ENCODE peak calls at places on chromosomes 2 and 18, in eight cellular contexts. One of them, this sample, is unnamed.

GRCh38 chr2:225270861-225271260 is 128.6 kb upstream of the NYAP2 start:
- DNase-seq in brain microvascular endothelial cell: peak; percentile 45
- DNase-seq in suprapubic skin: no peak
- DNase-seq in psoas muscle: no peak
- DNase-seq in CD8-positive, alpha-beta T cell: no peak
- DNase-seq in Karpas-422: peak; percentile 94
- DNase-seq in adrenal gland: peak; percentile 21
- DNase-seq in heart left ventricle: no peak
- DNase-seq in this sample: no peak

GRCh38 chr2:216287251-216287650 is 85.0 kb downstream of the MARCHF4 start:
- DNase-seq in heart left ventricle: no peak
- DNase-seq in adrenal gland: no peak
- DNase-seq in CD8-positive, alpha-beta T cell: no peak
- DNase-seq in Karpas-422: no peak
- DNase-seq in psoas muscle: no peak
- DNase-seq in suprapubic skin: no peak
- DNase-seq in brain microvascular endothelial cell: peak; percentile 39
- DNase-seq in this sample: no peak

GRCh38 chr2:47656715-47657600 is 126.0 kb upstream of the MSH6 start:
- DNase-seq in psoas muscle: no peak
- DNase-seq in heart left ventricle: no peak
- DNase-seq in adrenal gland: no peak
- DNase-seq in brain microvascular endothelial cell: peak; percentile 40
- DNase-seq in Karpas-422: peak; percentile 71
- DNase-seq in suprapubic skin: no peak
- DNase-seq in CD8-positive, alpha-beta T cell: no peak
- DNase-seq in this sample: no peak

GRCh38 chr18:23356915-23357421 is 96.1 kb upstream of the RIOK3 start:
- DNase-seq in psoas muscle: no peak
- DNase-seq in brain microvascular endothelial cell: no peak
- DNase-seq in adrenal gland: no peak
- DNase-seq in CD8-positive, alpha-beta T cell: no peak
- DNase-seq in heart left ventricle: no peak
- DNase-seq in suprapubic skin: no peak
- DNase-seq in Karpas-422: no peak
- DNase-seq in this sample: no peak

GRCh38 chr18:3456686-3457069 is 6.7 kb downstream of the TGIF1 start:
- DNase-seq in suprapubic skin: no peak
- DNase-seq in heart left ventricle: no peak
- DNase-seq in psoas muscle: no peak
- DNase-seq in CD8-positive, alpha-beta T cell: no peak
- DNase-seq in Karpas-422: no peak
- DNase-seq in adrenal gland: no peak
- DNase-seq in brain microvascular endothelial cell: no peak
- DNase-seq in this sample: no peak

GRCh38 chr2:28750316-28751101 is 1.1 kb upstream of the PPP1CB start:
- DNase-seq in CD8-positive, alpha-beta T cell: peak; percentile 9
- DNase-seq in Karpas-422: peak; percentile 65
- DNase-seq in adrenal gland: no peak
- DNase-seq in suprapubic skin: no peak
- DNase-seq in brain microvascular endothelial cell: no peak
- DNase-seq in psoas muscle: no peak
- DNase-seq in heart left ventricle: no peak
- DNase-seq in this sample: no peak

GRCh38 chr2:118177932-118178331 is 89.7 kb downstream of the INSIG2 start:
- DNase-seq in Karpas-422: no peak
- DNase-seq in heart left ventricle: no peak
- DNase-seq in adrenal gland: no peak
- DNase-seq in CD8-positive, alpha-beta T cell: no peak
- DNase-seq in brain microvascular endothelial cell: no peak
- DNase-seq in psoas muscle: no peak
- DNase-seq in suprapubic skin: no peak
- DNase-seq in this sample: no peak

GRCh38 chr2:63078852-63079606 is 28.4 kb downstream of the OTX1 start:
- DNase-seq in Karpas-422: peak; percentile 90
- DNase-seq in CD8-positive, alpha-beta T cell: no peak
- DNase-seq in heart left ventricle: no peak
- DNase-seq in suprapubic skin: no peak
- DNase-seq in adrenal gland: no peak
- DNase-seq in brain microvascular endothelial cell: no peak
- DNase-seq in psoas muscle: no peak
- DNase-seq in this sample: no peak

GRCh38 chr18:78975699-78976098 is 3.9 kb upstream of the SALL3 start:
- DNase-seq in Karpas-422: no peak
- DNase-seq in psoas muscle: no peak
- DNase-seq in suprapubic skin: no peak
- DNase-seq in CD8-positive, alpha-beta T cell: no peak
- DNase-seq in heart left ventricle: no peak
- DNase-seq in brain microvascular endothelial cell: no peak
- DNase-seq in adrenal gland: no peak
- DNase-seq in this sample: no peak

GRCh38 chr2:205119141-205119540 is 563.2 kb upstream of the NRP2 start:
- DNase-seq in psoas muscle: no peak
- DNase-seq in Karpas-422: no peak
- DNase-seq in CD8-positive, alpha-beta T cell: no peak
- DNase-seq in adrenal gland: no peak
- DNase-seq in brain microvascular endothelial cell: no peak
- DNase-seq in heart left ventricle: no peak
- DNase-seq in suprapubic skin: no peak
- DNase-seq in this sample: no peak

GRCh38 chr2:55437515-55438390 is 18.1 kb upstream of the CCDC88A start:
- DNase-seq in Karpas-422: no peak
- DNase-seq in brain microvascular endothelial cell: no peak
- DNase-seq in psoas muscle: no peak
- DNase-seq in CD8-positive, alpha-beta T cell: no peak
- DNase-seq in adrenal gland: no peak
- DNase-seq in heart left ventricle: no peak
- DNase-seq in suprapubic skin: no peak
- DNase-seq in this sample: no peak

GRCh38 chr18:49167084-49167483 is 216.3 kb upstream of the SMAD7 start:
- DNase-seq in Karpas-422: no peak
- DNase-seq in adrenal gland: no peak
- DNase-seq in CD8-positive, alpha-beta T cell: no peak
- DNase-seq in suprapubic skin: no peak
- DNase-seq in psoas muscle: no peak
- DNase-seq in heart left ventricle: no peak
- DNase-seq in brain microvascular endothelial cell: no peak
- DNase-seq in this sample: no peak

GRCh38 chr18:77478619-77479018 is 229.0 kb downstream of the GALR1 start:
- DNase-seq in adrenal gland: peak; percentile 38
- DNase-seq in psoas muscle: peak; percentile 34
- DNase-seq in heart left ventricle: peak; percentile 63
- DNase-seq in brain microvascular endothelial cell: peak; percentile 52
- DNase-seq in Karpas-422: peak; percentile 71
- DNase-seq in CD8-positive, alpha-beta T cell: no peak
- DNase-seq in suprapubic skin: peak; percentile 67
- DNase-seq in this sample: peak; percentile 29

GRCh38 chr2:145927398-145927951 is 1407.6 kb upstream of the ZEB2 start:
- DNase-seq in Karpas-422: peak; percentile 43
- DNase-seq in brain microvascular endothelial cell: no peak
- DNase-seq in CD8-positive, alpha-beta T cell: no peak
- DNase-seq in psoas muscle: no peak
- DNase-seq in heart left ventricle: no peak
- DNase-seq in suprapubic skin: no peak
- DNase-seq in adrenal gland: no peak
- DNase-seq in this sample: no peak

GRCh38 chr2:119678021-119678656 is 862 bp upstream of the TMEM177 start:
- DNase-seq in brain microvascular endothelial cell: no peak
- DNase-seq in suprapubic skin: no peak
- DNase-seq in adrenal gland: no peak
- DNase-seq in CD8-positive, alpha-beta T cell: no peak
- DNase-seq in psoas muscle: no peak
- DNase-seq in heart left ventricle: no peak
- DNase-seq in Karpas-422: no peak
- DNase-seq in this sample: no peak

GRCh38 chr2:215668329-215668728 is 232.5 kb upstream of the FN1 start:
- DNase-seq in CD8-positive, alpha-beta T cell: no peak
- DNase-seq in psoas muscle: peak; percentile 22
- DNase-seq in brain microvascular endothelial cell: no peak
- DNase-seq in heart left ventricle: no peak
- DNase-seq in suprapubic skin: no peak
- DNase-seq in Karpas-422: no peak
- DNase-seq in adrenal gland: no peak
- DNase-seq in this sample: no peak

GRCh38 chr2:230589497-230590015 is 123.1 kb upstream of the CAB39 start:
- DNase-seq in adrenal gland: no peak
- DNase-seq in suprapubic skin: no peak
- DNase-seq in Karpas-422: peak; percentile 80
- DNase-seq in heart left ventricle: no peak
- DNase-seq in brain microvascular endothelial cell: no peak
- DNase-seq in CD8-positive, alpha-beta T cell: no peak
- DNase-seq in psoas muscle: no peak
- DNase-seq in this sample: no peak

DNA sequence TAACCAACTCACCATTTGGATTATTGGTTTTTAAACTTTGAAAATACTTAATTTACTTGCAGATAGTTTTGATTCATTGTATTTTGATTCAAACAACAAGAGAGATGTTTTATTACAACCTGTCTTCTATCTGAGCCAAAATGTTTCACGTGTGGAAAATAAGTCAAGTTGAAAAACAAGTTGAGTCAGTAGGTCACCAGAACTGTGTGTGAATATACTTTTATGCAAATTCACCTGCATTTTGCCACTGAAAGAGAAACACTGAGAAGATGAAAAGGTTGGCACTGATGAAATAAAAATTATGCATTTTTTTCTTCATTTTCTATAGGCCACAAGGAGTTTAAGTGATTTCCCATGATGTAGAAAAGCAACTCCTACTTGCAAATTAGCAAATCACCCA is 68.3 kb downstream of the ICOS start:
- DNase-seq in Karpas-422: no peak
- DNase-seq in adrenal gland: no peak
- DNase-seq in psoas muscle: no peak
- DNase-seq in heart left ventricle: no peak
- DNase-seq in brain microvascular endothelial cell: no peak
- DNase-seq in suprapubic skin: no peak
- DNase-seq in CD8-positive, alpha-beta T cell: no peak
- DNase-seq in this sample: no peak
- H3K4me3 ChIP-seq in Karpas-422: no peak overlapping the region
- H3K4me3 ChIP-seq in adrenal gland: no peak overlapping the region
- H3K4me3 ChIP-seq in psoas muscle: no peak overlapping the region
- H3K4me3 ChIP-seq in heart left ventricle: no peak overlapping the region
- H3K4me3 ChIP-seq in brain microvascular endothelial cell: no peak overlapping the region
- H3K4me3 ChIP-seq in suprapubic skin: no peak overlapping the region
- H3K4me3 ChIP-seq in CD8-positive, alpha-beta T cell: no peak overlapping the region
- H3K4me3 ChIP-seq in this sample: no peak overlapping the region

GRCh38 chr2:98823196-98824166 is 92.5 kb upstream of the MGAT4A start:
- DNase-seq in Karpas-422: no peak
- DNase-seq in suprapubic skin: no peak
- DNase-seq in heart left ventricle: peak; percentile 48
- DNase-seq in adrenal gland: peak; percentile 34
- DNase-seq in psoas muscle: no peak
- DNase-seq in CD8-positive, alpha-beta T cell: no peak
- DNase-seq in brain microvascular endothelial cell: no peak
- DNase-seq in this sample: no peak
- H3K4me3 ChIP-seq in Karpas-422: no peak overlapping the region
- H3K4me3 ChIP-seq in suprapubic skin: peak overlapping the region; percentile 63
- H3K4me3 ChIP-seq in heart left ventricle: peak overlapping the region; percentile 53
- H3K4me3 ChIP-seq in adrenal gland: no peak overlapping the region
- H3K4me3 ChIP-seq in psoas muscle: peak overlapping the region; percentile 63
- H3K4me3 ChIP-seq in CD8-positive, alpha-beta T cell: peak overlapping the region; percentile 50
- H3K4me3 ChIP-seq in brain microvascular endothelial cell: no peak overlapping the region
- H3K4me3 ChIP-seq in this sample: peak overlapping the region; percentile 70

GRCh38 chr18:63155169-63155852 is 164.3 kb downstream of the BCL2 start:
- DNase-seq in CD8-positive, alpha-beta T cell: peak; percentile 66
- DNase-seq in suprapubic skin: peak; percentile 71
- DNase-seq in heart left ventricle: peak; percentile 58
- DNase-seq in psoas muscle: peak; percentile 60
- DNase-seq in Karpas-422: peak; percentile 97
- DNase-seq in adrenal gland: peak; percentile 54
- DNase-seq in brain microvascular endothelial cell: no peak
- DNase-seq in this sample: peak; percentile 58
- H3K4me3 ChIP-seq in CD8-positive, alpha-beta T cell: peak overlapping the region; percentile 53
- H3K4me3 ChIP-seq in suprapubic skin: peak overlapping the region; percentile 36
- H3K4me3 ChIP-seq in heart left ventricle: peak overlapping the region; percentile 47
- H3K4me3 ChIP-seq in psoas muscle: peak overlapping the region; percentile 54
- H3K4me3 ChIP-seq in Karpas-422: peak overlapping the region; percentile 49
- H3K4me3 ChIP-seq in adrenal gland: no peak overlapping the region
- H3K4me3 ChIP-seq in brain microvascular endothelial cell: no peak overlapping the region
- H3K4me3 ChIP-seq in this sample: peak overlapping the region; percentile 49

GRCh38 chr2:105787376-105788318 is 42.9 kb downstream of the NCK2 start:
- DNase-seq in heart left ventricle: no peak
- DNase-seq in CD8-positive, alpha-beta T cell: no peak
- DNase-seq in brain microvascular endothelial cell: no peak
- DNase-seq in adrenal gland: peak; percentile 71
- DNase-seq in psoas muscle: no peak
- DNase-seq in suprapubic skin: no peak
- DNase-seq in Karpas-422: no peak
- DNase-seq in this sample: peak; percentile 44

GRCh38 chr2:105790467-105791118 is 45.9 kb downstream of the NCK2 start:
- DNase-seq in psoas muscle: no peak
- DNase-seq in CD8-positive, alpha-beta T cell: no peak
- DNase-seq in brain microvascular endothelial cell: no peak
- DNase-seq in adrenal gland: no peak
- DNase-seq in suprapubic skin: no peak
- DNase-seq in heart left ventricle: no peak
- DNase-seq in Karpas-422: no peak
- DNase-seq in this sample: no peak

GRCh38 chr2:105791229-105791628 is 46.5 kb downstream of the NCK2 start:
- DNase-seq in suprapubic skin: no peak
- DNase-seq in brain microvascular endothelial cell: no peak
- DNase-seq in Karpas-422: no peak
- DNase-seq in heart left ventricle: no peak
- DNase-seq in CD8-positive, alpha-beta T cell: no peak
- DNase-seq in psoas muscle: no peak
- DNase-seq in adrenal gland: no peak
- DNase-seq in this sample: no peak

GRCh38 chr2:105788670-105789290 is 44.1 kb downstream of the NCK2 start:
- DNase-seq in brain microvascular endothelial cell: peak; percentile 38
- DNase-seq in suprapubic skin: no peak
- DNase-seq in Karpas-422: no peak
- DNase-seq in heart left ventricle: no peak
- DNase-seq in psoas muscle: no peak
- DNase-seq in adrenal gland: no peak
- DNase-seq in CD8-positive, alpha-beta T cell: no peak
- DNase-seq in this sample: no peak

DNA sequence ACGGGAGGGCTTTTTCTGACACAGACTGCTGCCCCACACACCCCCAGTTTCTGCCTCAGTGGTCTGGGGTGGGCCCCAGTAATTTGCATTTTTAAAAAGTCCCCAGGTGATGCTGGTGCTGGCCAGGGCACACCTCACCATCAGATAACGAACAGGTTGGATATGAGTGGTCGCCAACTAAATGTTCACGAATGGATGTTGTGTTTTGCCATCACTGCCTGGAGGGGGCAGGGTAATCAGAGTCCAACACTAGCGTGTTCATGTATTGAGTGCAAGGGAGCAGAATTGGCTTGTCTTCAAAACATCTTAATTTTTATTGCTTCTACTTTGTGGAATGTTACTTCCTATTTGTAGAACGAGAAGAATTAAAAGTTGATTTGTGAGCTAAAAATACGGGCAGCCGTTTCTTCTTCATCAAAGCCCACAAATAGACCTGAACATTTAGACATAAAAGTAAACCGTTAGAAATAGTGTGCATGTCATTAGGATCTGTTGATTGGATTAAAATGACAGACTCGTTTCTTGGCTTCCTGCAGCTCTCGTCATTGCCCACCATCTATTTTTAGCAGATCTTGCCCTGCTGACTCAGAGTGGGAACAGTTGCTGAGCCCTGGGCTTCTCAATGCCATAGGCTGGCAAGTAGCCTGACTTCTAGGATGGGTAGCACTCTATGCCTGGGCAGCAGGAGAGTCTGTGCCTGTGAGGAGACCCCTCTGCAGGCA is 45.2 kb downstream of the NCK2 start:
- DNase-seq in suprapubic skin: no peak
- DNase-seq in CD8-positive, alpha-beta T cell: no peak
- DNase-seq in heart left ventricle: peak; percentile 66
- DNase-seq in psoas muscle: peak; percentile 55
- DNase-seq in adrenal gland: peak; percentile 87
- DNase-seq in Karpas-422: no peak
- DNase-seq in brain microvascular endothelial cell: peak; percentile 40
- DNase-seq in this sample: no peak
- H3K4me3 ChIP-seq in suprapubic skin: peak overlapping the region; percentile 2
- H3K4me3 ChIP-seq in CD8-positive, alpha-beta T cell: no peak overlapping the region
- H3K4me3 ChIP-seq in heart left ventricle: peak overlapping the region; percentile 16
- H3K4me3 ChIP-seq in psoas muscle: peak overlapping the region; percentile 43
- H3K4me3 ChIP-seq in adrenal gland: no peak overlapping the region
- H3K4me3 ChIP-seq in Karpas-422: no peak overlapping the region
- H3K4me3 ChIP-seq in brain microvascular endothelial cell: no peak overlapping the region
- H3K4me3 ChIP-seq in this sample: peak overlapping the region; percentile 32